ENCODE peak calls at places on chromosomes 4 and X, in seven cellular contexts. X is neural crest cell, Q is fibroblast of mammary gland, I is D721Med, O is HFFc6, F is lower leg skin, N is choroid plexus epithelial cell. H is an unnamed sample.

GRCh38 chr4:7677086-7677485 is 242.4 kb upstream of the PSAPL1 start:
- DNase-seq in X (no peak), Q (no peak), I (no peak), O (no peak), F (no peak), N (no peak), H (no peak)

GRCh38 chrX:130172127-130172834 is 519 bp downstream of the RAB33A start:
- DNase-seq in X (no peak), Q (no peak), I (no peak), O (no peak), F (peak), N (no peak), H (no peak)

GRCh38 chr4:59571805-59572430 is 1628.2 kb upstream of the ADGRL3 start:
- DNase-seq in X (no peak), Q (no peak), I (no peak), O (no peak), F (no peak), N (peak), H (no peak)

GRCh38 chr4:121885115-121885514 is 14.8 kb upstream of the BBS7 start:
- DNase-seq in X (no peak), Q (no peak), I (no peak), O (no peak), F (no peak), N (no peak), H (no peak)

GRCh38 chr4:165873298-165874071 is 448 bp downstream of the TLL1 start:
- DNase-seq in X (peak), Q (peak), I (peak), O (no peak), F (peak), N (no peak), H (no peak)

GRCh38 chr4:172515266-172515879 is 653.2 kb upstream of the GALNT7 start:
- DNase-seq in X (no peak), Q (no peak), I (no peak), O (no peak), F (no peak), N (peak), H (no peak)

GRCh38 chrX:43703211-43703791 is 47.2 kb downstream of the MAOA start:
- DNase-seq in X (no peak), Q (peak), I (no peak), O (peak), F (no peak), N (peak), H (no peak)

GRCh38 chr4:100797791-100798190 is 280.0 kb upstream of the EMCN start:
- DNase-seq in X (no peak), Q (no peak), I (no peak), O (no peak), F (no peak), N (no peak), H (no peak)

GRCh38 chrX:29257516-29257915 is 670.3 kb downstream of the IL1RAPL1 start:
- DNase-seq in X (no peak), Q (peak), I (no peak), O (no peak), F (no peak), N (peak), H (no peak)

GRCh38 chr4:1356181-1356998 is 9.4 kb downstream of the UVSSA start:
- DNase-seq in X (peak), Q (peak), I (peak), O (no peak), F (no peak), N (peak), H (peak)

GRCh38 chr4:176380352-176381157 is 60.8 kb downstream of the SPCS3 start:
- DNase-seq in X (no peak), Q (no peak), I (no peak), O (no peak), F (no peak), N (no peak), H (no peak)

GRCh38 chr4:3029464-3029863 is 44.9 kb downstream of the HTT-AS start:
- DNase-seq in X (no peak), Q (no peak), I (no peak), O (no peak), F (no peak), N (no peak), H (no peak)

GRCh38 chrX:13776387-13776786 is 40.5 kb downstream of the GPM6B start:
- DNase-seq in X (no peak), Q (no peak), I (no peak), O (no peak), F (no peak), N (no peak), H (no peak)

GRCh38 chrX:154540897-154541535 is 5.6 kb downstream of the G6PD start:
- DNase-seq in X (no peak), Q (no peak), I (no peak), O (no peak), F (no peak), N (no peak), H (no peak)

GRCh38 chr4:73669410-73670183 is 49.4 kb upstream of the RASSF6 start:
- DNase-seq in X (no peak), Q (no peak), I (no peak), O (no peak), F (no peak), N (peak), H (no peak)

GRCh38 chrX:100648601-100649417 is 4.8 kb downstream of the SRPX2 start:
- DNase-seq in X (no peak), Q (peak), I (no peak), O (peak), F (no peak), N (peak), H (no peak)

GRCh38 chr4:84977409-84977808 is 10.9 kb upstream of the WDFY3 start:
- DNase-seq in X (no peak), Q (no peak), I (no peak), O (no peak), F (no peak), N (no peak), H (no peak)

GRCh38 chr4:181957088-181957487 is 286.1 kb upstream of the TENM3 start:
- DNase-seq in X (no peak), Q (peak), I (no peak), O (peak), F (no peak), N (peak), H (no peak)

GRCh38 chr4:2081540-2081939 is 22.4 kb downstream of the NAT8L start:
- DNase-seq in X (no peak), Q (no peak), I (no peak), O (no peak), F (peak), N (no peak), H (no peak)

GRCh38 chr4:3158841-3159240 is 84.4 kb downstream of the HTT start:
- DNase-seq in X (no peak), Q (no peak), I (no peak), O (no peak), F (no peak), N (no peak), H (no peak)

GRCh38 chrX:15441464-15441863 is 51.7 kb downstream of the PIR start:
- DNase-seq in X (no peak), Q (no peak), I (peak), O (no peak), F (no peak), N (no peak), H (no peak)

GRCh38 chrX:69072486-69073006 is 92.7 kb downstream of the PJA1 start:
- DNase-seq in X (no peak), Q (no peak), I (no peak), O (no peak), F (peak), N (no peak), H (no peak)

GRCh38 chrX:68665502-68665901 is 18.0 kb downstream of the STARD8 start:
- DNase-seq in X (no peak), Q (no peak), I (no peak), O (no peak), F (no peak), N (no peak), H (no peak)

GRCh38 chr4:171484681-171485080 is 328.5 kb upstream of the GALNTL6 start:
- DNase-seq in X (no peak), Q (no peak), I (no peak), O (no peak), F (no peak), N (no peak), H (no peak)

GRCh38 chrX:30865020-30865419 is 24.0 kb downstream of the TAB3 start:
- DNase-seq in X (no peak), Q (no peak), I (no peak), O (no peak), F (no peak), N (peak), H (no peak)

GRCh38 chrX:16882702-16883486 is 12.7 kb upstream of the RBBP7 start:
- DNase-seq in X (peak), Q (peak), I (peak), O (peak), F (peak), N (peak), H (peak)

DNA sequence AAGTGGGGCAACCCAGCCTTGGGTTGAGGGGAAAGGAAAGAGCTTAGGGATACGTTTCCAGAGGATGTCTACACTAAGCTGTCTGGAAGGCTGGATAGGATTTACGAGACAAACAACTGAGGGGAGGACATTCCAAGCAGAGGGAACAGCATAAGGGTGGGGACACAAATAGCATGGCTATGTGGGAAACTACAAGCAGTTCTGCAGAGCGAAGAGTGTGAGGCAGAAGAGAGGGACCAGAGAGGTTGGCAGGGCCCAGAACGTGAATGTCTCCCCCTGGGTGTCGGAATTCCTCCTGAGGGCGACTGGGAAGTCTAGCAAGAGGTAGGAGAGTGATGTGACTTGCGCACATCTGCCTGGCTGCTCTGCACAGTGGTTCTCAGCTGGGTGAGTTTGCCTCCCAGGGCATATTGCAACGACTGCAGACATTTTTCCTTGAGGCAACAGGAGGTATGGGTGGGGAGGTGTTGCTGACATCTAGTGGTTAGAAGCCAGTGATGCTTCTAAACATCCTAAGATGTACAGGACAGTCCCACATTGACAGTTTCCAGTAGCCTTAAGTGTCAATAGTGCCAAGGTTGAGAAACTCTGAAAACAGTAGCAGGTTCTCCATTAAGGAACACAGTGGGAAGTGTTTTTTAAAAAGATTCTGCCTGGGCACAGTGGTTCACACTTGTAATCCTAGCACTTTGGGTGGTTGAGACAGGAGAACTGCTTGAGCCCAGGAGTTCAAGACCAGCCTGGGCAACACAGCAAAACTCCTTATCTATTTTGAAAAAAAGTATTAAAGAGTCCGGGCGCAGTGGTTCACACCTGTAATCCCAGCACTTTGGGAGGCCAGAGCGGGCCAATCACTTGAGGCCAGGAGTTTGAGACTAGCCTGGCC is 9.2 kb downstream of the NDUFA1 start:
- DNase-seq in X (peak), Q (peak), I (no peak), O (peak), F (no peak), N (peak), H (no peak)
- TF ChIP-seq CTCF in X (peak), Q (peak), I (peak), O (peak), F (no peak), N (peak), H (peak)

GRCh38 chr4:138494931-138495330 is 252.8 kb upstream of the SLC7A11 start:
- DNase-seq in X (no peak), Q (peak), I (no peak), O (peak), F (no peak), N (peak), H (no peak)
- TF ChIP-seq CTCF in X (no peak), Q (no peak), I (peak), O (peak), F (no peak), N (peak), H (no peak)

GRCh38 chr4:76545161-76545884 is 110.3 kb downstream of the SHROOM3 start:
- DNase-seq in X (no peak), Q (no peak), I (no peak), O (no peak), F (no peak), N (peak), H (no peak)
- TF ChIP-seq CTCF in X (no peak), Q (no peak), I (no peak), O (no peak), F (no peak), N (no peak), H (no peak)

GRCh38 chr4:37446016-37446415 is 201.5 kb downstream of the NWD2 start:
- DNase-seq in X (no peak), Q (no peak), I (no peak), O (no peak), F (no peak), N (no peak), H (no peak)
- TF ChIP-seq CTCF in X (no peak), Q (no peak), I (no peak), O (no peak), F (no peak), N (no peak), H (no peak)

GRCh38 chr4:15675363-15675762 is 6.3 kb upstream of the FAM200B start:
- DNase-seq in X (no peak), Q (no peak), I (no peak), O (no peak), F (no peak), N (no peak), H (no peak)
- TF ChIP-seq CTCF in X (no peak), Q (no peak), I (no peak), O (no peak), F (no peak), N (no peak), H (no peak)